ENCODE peak calls at places on chromosomes 16 and 17, in eight cellular contexts. I is iris pigment epithelial cell; O is GM04504; K is skeletal muscle cell; J is T-helper 2 cell; S is activated CD8-positive, alpha-beta memory T cell treated with anti-CD3 and anti-CD28 coated beads for 48 hours; P is stimulated activated CD8-positive, alpha-beta memory T cell treated with anti-CD3 and anti-CD28 coated beads, Interleukin-7, amount 100 ng/mL, for 4 hours; H is BJ. L is an unnamed sample.

GRCh38 chr17:63774982-63775290 is 966 bp downstream of the DDX42 start:
- DNase-seq in O (no peak), J (no peak), K (no peak), S (no peak), P (no peak), I (peak; percentile 28), H (no peak), L (no peak)

GRCh38 chr16:25950586-25951201 is 258.9 kb downstream of the HS3ST4 start:
- DNase-seq in I (no peak), S (no peak), O (no peak), K (no peak), H (no peak), J (no peak), P (no peak), L (no peak)

GRCh38 chr16:60031751-60032150 is 1297.6 kb upstream of the GOT2 start:
- DNase-seq in H (peak; percentile 26), K (no peak), J (no peak), S (no peak), O (no peak), I (peak; percentile 0), P (no peak), L (no peak)

GRCh38 chr16:19014456-19014855 is 30.7 kb downstream of the TMC7 start:
- DNase-seq in P (no peak), H (no peak), J (no peak), S (no peak), I (no peak), O (no peak), K (no peak), L (no peak)

GRCh38 chr17:60173304-60173807 is 23.6 kb downstream of the CA4 start:
- DNase-seq in P (no peak), O (peak; percentile 48), K (no peak), J (no peak), I (no peak), S (no peak), H (peak; percentile 9), L (no peak)

GRCh38 chr16:46974352-46974751 is 878 bp upstream of the DNAJA2 start:
- DNase-seq in S (no peak), I (peak; percentile 16), H (no peak), J (no peak), P (no peak), O (no peak), K (no peak), L (no peak)

GRCh38 chr17:67491009-67491677 is 114.1 kb downstream of the PITPNC1 start:
- DNase-seq in S (no peak), O (peak; percentile 99), I (peak; percentile 99), J (no peak), K (peak; percentile 98), H (peak; percentile 97), P (no peak), L (peak; percentile 73)

GRCh38 chr16:59192551-59193199 is 458.6 kb upstream of the GOT2 start:
- DNase-seq in J (no peak), H (no peak), S (no peak), I (no peak), K (no peak), P (no peak), O (no peak), L (no peak)

GRCh38 chr16:10502766-10503165 is 77.6 kb downstream of the EMP2 start:
- DNase-seq in I (no peak), O (no peak), H (no peak), K (no peak), S (no peak), P (no peak), J (no peak), L (no peak)

GRCh38 chr17:32386844-32387243 is 36.9 kb downstream of the ZNF207 start:
- DNase-seq in S (no peak), I (no peak), K (no peak), J (no peak), H (no peak), P (no peak), O (no peak), L (no peak)

GRCh38 chr17:70181376-70181775 is 12.0 kb downstream of the KCNJ2 start:
- DNase-seq in O (no peak), S (no peak), H (no peak), J (no peak), I (no peak), P (no peak), K (no peak), L (no peak)

GRCh38 chr16:22681881-22682291 is 132.1 kb upstream of the HS3ST2 start:
- DNase-seq in P (no peak), K (no peak), J (no peak), H (no peak), O (no peak), S (no peak), I (no peak), L (no peak)

GRCh38 chr17:64938290-64938689 is 19.0 kb upstream of the LRRC37A3 start:
- DNase-seq in K (no peak), J (no peak), I (no peak), H (no peak), O (no peak), S (no peak), P (no peak), L (no peak)

GRCh38 chr17:65489413-65490170 is 71.9 kb downstream of the AXIN2 start:
- DNase-seq in I (no peak), K (no peak), S (no peak), H (no peak), O (no peak), J (no peak), P (no peak), L (no peak)

GRCh38 chr17:22268214-22268911 is 576.0 kb downstream of the KCNJ18 start:
- DNase-seq in I (no peak), P (no peak), O (no peak), S (no peak), H (no peak), J (no peak), K (no peak), L (no peak)

GRCh38 chr17:43309505-43310329 is 75.9 kb upstream of the RNU2-1 start:
- DNase-seq in K (no peak), S (no peak), I (no peak), H (no peak), P (no peak), O (no peak), J (no peak), L (no peak)

GRCh38 chr17:40290629-40291296 is 3.1 kb downstream of the CDC6 start:
- DNase-seq in H (peak; percentile 81), O (peak; percentile 84), S (no peak), K (peak; percentile 88), I (peak; percentile 97), J (no peak), P (no peak), L (no peak)

GRCh38 chr17:76246080-76247066 is 6.1 kb upstream of the RNF157 start:
- DNase-seq in I (peak; percentile 70), O (no peak), K (peak; percentile 78), H (no peak), P (no peak), S (no peak), J (no peak), L (no peak)

GRCh38 chr17:62693616-62694415 is 66.3 kb downstream of the MRC2 start:
- DNase-seq in O (no peak), J (no peak), P (no peak), S (no peak), I (no peak), K (no peak), H (no peak), L (no peak)

GRCh38 chr16:54935411-54936085 is 4.9 kb downstream of the IRX5 start:
- DNase-seq in P (no peak), K (no peak), I (no peak), O (peak; percentile 24), H (no peak), J (no peak), S (no peak), L (no peak)

GRCh38 chr17:55729484-55729883 is 6.8 kb upstream of the TMEM100 start:
- DNase-seq in H (no peak), S (no peak), P (no peak), O (no peak), J (no peak), K (no peak), I (no peak), L (no peak)

GRCh38 chr17:57502696-57503307 is 242.3 kb downstream of the CCDC182 start:
- DNase-seq in O (no peak), S (no peak), J (no peak), K (no peak), I (no peak), H (no peak), P (no peak), L (no peak)

GRCh38 chr16:49890876-49891275 is 35.0 kb upstream of the ZNF423 start:
- DNase-seq in J (no peak), O (no peak), K (no peak), H (no peak), S (no peak), I (peak; percentile 23), P (no peak), L (no peak)

GRCh38 chr17:82914375-82914774 is 74.6 kb upstream of the ZNF750 start:
- DNase-seq in P (no peak), H (no peak), J (no peak), O (no peak), S (no peak), K (no peak), I (no peak), L (peak; percentile 67)

GRCh38 chr16:24819462-24820040 is 26.2 kb upstream of the SLC5A11 start:
- DNase-seq in J (no peak), P (no peak), S (no peak), O (no peak), H (no peak), K (no peak), I (peak; percentile 49), L (no peak)

GRCh38 chr16:19137201-19137601 is 23.4 kb downstream of the ITPRIPL2 start:
- DNase-seq in P (no peak), K (no peak), S (no peak), H (no peak), J (no peak), O (no peak), I (no peak), L (no peak)

GRCh38 chr16:69838417-69838990 is 76.4 kb downstream of the WWP2 start:
- DNase-seq in I (no peak), S (no peak), H (no peak), P (no peak), K (no peak), J (no peak), O (no peak), L (no peak)

L was measured in left lung.